ENCODE peak calls at places on chromosomes 2 and 18, in five cellular contexts. One of them, this sample, is unnamed.

GRCh38 chr2:11187733-11188132 is 32.5 kb downstream of the SLC66A3 start:
- DNase-seq in nucleus accumbens: no peak
- DNase-seq in activated T-helper 1 cell treated with Interleukin-2 at 50 U/mL for 16 hours: no peak
- DNase-seq in NCI-H2081: no peak
- DNase-seq in fibroblast of villous mesenchyme: no peak
- DNase-seq in this sample: no peak

GRCh38 chr2:120917876-120918275 is 182.2 kb downstream of the GLI2 start:
- DNase-seq in nucleus accumbens: no peak
- DNase-seq in activated T-helper 1 cell treated with Interleukin-2 at 50 U/mL for 16 hours: no peak
- DNase-seq in NCI-H2081: no peak
- DNase-seq in fibroblast of villous mesenchyme: peak; percentile 94
- DNase-seq in this sample: no peak

GRCh38 chr2:1613731-1614354 is 130.5 kb downstream of the PXDN start:
- DNase-seq in nucleus accumbens: no peak
- DNase-seq in activated T-helper 1 cell treated with Interleukin-2 at 50 U/mL for 16 hours: no peak
- DNase-seq in NCI-H2081: no peak
- DNase-seq in fibroblast of villous mesenchyme: peak; percentile 56
- DNase-seq in this sample: no peak

GRCh38 chr2:171160630-171161424 is at the start of gene TLK1:
- DNase-seq in nucleus accumbens: peak; percentile 35
- DNase-seq in activated T-helper 1 cell treated with Interleukin-2 at 50 U/mL for 16 hours: peak; percentile 72
- DNase-seq in NCI-H2081: peak; percentile 85
- DNase-seq in fibroblast of villous mesenchyme: peak; percentile 76
- DNase-seq in this sample: no peak

GRCh38 chr18:1760901-1761300 is 810.4 kb downstream of the METTL4 start:
- DNase-seq in nucleus accumbens: no peak
- DNase-seq in activated T-helper 1 cell treated with Interleukin-2 at 50 U/mL for 16 hours: no peak
- DNase-seq in NCI-H2081: no peak
- DNase-seq in fibroblast of villous mesenchyme: no peak
- DNase-seq in this sample: no peak

GRCh38 chr2:27042985-27043634 is 8.4 kb upstream of the AGBL5 start:
- DNase-seq in nucleus accumbens: no peak
- DNase-seq in activated T-helper 1 cell treated with Interleukin-2 at 50 U/mL for 16 hours: no peak
- DNase-seq in NCI-H2081: no peak
- DNase-seq in fibroblast of villous mesenchyme: peak; percentile 89
- DNase-seq in this sample: no peak

GRCh38 chr2:20430035-20430434 is 16.8 kb upstream of the RHOB start:
- DNase-seq in nucleus accumbens: no peak
- DNase-seq in activated T-helper 1 cell treated with Interleukin-2 at 50 U/mL for 16 hours: no peak
- DNase-seq in NCI-H2081: no peak
- DNase-seq in fibroblast of villous mesenchyme: no peak
- DNase-seq in this sample: no peak

GRCh38 chr18:76445741-76446232 is 49.3 kb downstream of the ZNF516 start:
- DNase-seq in nucleus accumbens: no peak
- DNase-seq in activated T-helper 1 cell treated with Interleukin-2 at 50 U/mL for 16 hours: no peak
- DNase-seq in NCI-H2081: no peak
- DNase-seq in fibroblast of villous mesenchyme: no peak
- DNase-seq in this sample: no peak

GRCh38 chr2:235514627-235515363 is 21.0 kb downstream of the AGAP1 start:
- DNase-seq in nucleus accumbens: no peak
- DNase-seq in activated T-helper 1 cell treated with Interleukin-2 at 50 U/mL for 16 hours: no peak
- DNase-seq in NCI-H2081: no peak
- DNase-seq in fibroblast of villous mesenchyme: no peak
- DNase-seq in this sample: no peak

GRCh38 chr2:166373951-166374350 is 1.8 kb downstream of the SCN9A start:
- DNase-seq in nucleus accumbens: no peak
- DNase-seq in activated T-helper 1 cell treated with Interleukin-2 at 50 U/mL for 16 hours: no peak
- DNase-seq in NCI-H2081: peak; percentile 63
- DNase-seq in fibroblast of villous mesenchyme: peak; percentile 42
- DNase-seq in this sample: no peak

GRCh38 chr2:63742592-63742991 is 99.1 kb upstream of the UGP2 start:
- DNase-seq in nucleus accumbens: no peak
- DNase-seq in activated T-helper 1 cell treated with Interleukin-2 at 50 U/mL for 16 hours: no peak
- DNase-seq in NCI-H2081: no peak
- DNase-seq in fibroblast of villous mesenchyme: no peak
- DNase-seq in this sample: no peak

GRCh38 chr18:26621161-26622026 is 73.0 kb upstream of the KCTD1 start:
- DNase-seq in nucleus accumbens: no peak
- DNase-seq in activated T-helper 1 cell treated with Interleukin-2 at 50 U/mL for 16 hours: no peak
- DNase-seq in NCI-H2081: no peak
- DNase-seq in fibroblast of villous mesenchyme: peak; percentile 17
- DNase-seq in this sample: no peak

GRCh38 chr2:198144621-198145020 is 340.2 kb downstream of the PLCL1 start:
- DNase-seq in nucleus accumbens: no peak
- DNase-seq in activated T-helper 1 cell treated with Interleukin-2 at 50 U/mL for 16 hours: no peak
- DNase-seq in NCI-H2081: no peak
- DNase-seq in fibroblast of villous mesenchyme: no peak
- DNase-seq in this sample: no peak

GRCh38 chr2:25041307-25041927 is 459 bp upstream of the EFR3B start:
- DNase-seq in nucleus accumbens: no peak
- DNase-seq in activated T-helper 1 cell treated with Interleukin-2 at 50 U/mL for 16 hours: no peak
- DNase-seq in NCI-H2081: peak; percentile 92
- DNase-seq in fibroblast of villous mesenchyme: peak; percentile 22
- DNase-seq in this sample: peak; percentile 72

GRCh38 chr2:234482807-234483206 is 14.1 kb downstream of the ARL4C start:
- DNase-seq in nucleus accumbens: no peak
- DNase-seq in activated T-helper 1 cell treated with Interleukin-2 at 50 U/mL for 16 hours: no peak
- DNase-seq in NCI-H2081: no peak
- DNase-seq in fibroblast of villous mesenchyme: no peak
- DNase-seq in this sample: no peak

GRCh38 chr2:231615058-231615671 is 22.5 kb downstream of the TEX44 start:
- DNase-seq in nucleus accumbens: no peak
- DNase-seq in activated T-helper 1 cell treated with Interleukin-2 at 50 U/mL for 16 hours: no peak
- DNase-seq in NCI-H2081: no peak
- DNase-seq in fibroblast of villous mesenchyme: no peak
- DNase-seq in this sample: no peak

GRCh38 chr18:46468431-46469180 is 188.4 kb downstream of the LOXHD1 start:
- DNase-seq in nucleus accumbens: no peak
- DNase-seq in activated T-helper 1 cell treated with Interleukin-2 at 50 U/mL for 16 hours: no peak
- DNase-seq in NCI-H2081: no peak
- DNase-seq in fibroblast of villous mesenchyme: peak; percentile 2
- DNase-seq in this sample: no peak

GRCh38 chr18:24995056-24995455 is 356.9 kb downstream of the ZNF521 start:
- DNase-seq in nucleus accumbens: no peak
- DNase-seq in activated T-helper 1 cell treated with Interleukin-2 at 50 U/mL for 16 hours: no peak
- DNase-seq in NCI-H2081: no peak
- DNase-seq in fibroblast of villous mesenchyme: no peak
- DNase-seq in this sample: no peak

GRCh38 chr2:215793747-215794595 is 219.4 kb downstream of the MREG start:
- DNase-seq in nucleus accumbens: no peak
- DNase-seq in activated T-helper 1 cell treated with Interleukin-2 at 50 U/mL for 16 hours: no peak
- DNase-seq in NCI-H2081: no peak
- DNase-seq in fibroblast of villous mesenchyme: peak; percentile 98
- DNase-seq in this sample: peak; percentile 78

GRCh38 chr2:30165050-30165520 is 18.3 kb downstream of the YPEL5 start:
- DNase-seq in nucleus accumbens: no peak
- DNase-seq in activated T-helper 1 cell treated with Interleukin-2 at 50 U/mL for 16 hours: peak; percentile 25
- DNase-seq in NCI-H2081: peak; percentile 93
- DNase-seq in fibroblast of villous mesenchyme: peak; percentile 89
- DNase-seq in this sample: no peak

GRCh38 chr2:17479875-17480274 is 38.4 kb downstream of the RAD51AP2 start:
- DNase-seq in nucleus accumbens: no peak
- DNase-seq in activated T-helper 1 cell treated with Interleukin-2 at 50 U/mL for 16 hours: no peak
- DNase-seq in NCI-H2081: no peak
- DNase-seq in fibroblast of villous mesenchyme: peak; percentile 72
- DNase-seq in this sample: no peak

GRCh38 chr2:233426619-233427342 is 72.5 kb downstream of the DGKD start:
- DNase-seq in nucleus accumbens: no peak
- DNase-seq in activated T-helper 1 cell treated with Interleukin-2 at 50 U/mL for 16 hours: no peak
- DNase-seq in NCI-H2081: no peak
- DNase-seq in fibroblast of villous mesenchyme: peak; percentile 69
- DNase-seq in this sample: no peak

GRCh38 chr2:45941758-45942738 is 290.6 kb downstream of the PRKCE start:
- DNase-seq in nucleus accumbens: no peak
- DNase-seq in activated T-helper 1 cell treated with Interleukin-2 at 50 U/mL for 16 hours: no peak
- DNase-seq in NCI-H2081: peak; percentile 45
- DNase-seq in fibroblast of villous mesenchyme: peak; percentile 82
- DNase-seq in this sample: no peak

GRCh38 chr2:197647961-197648690 is 27.3 kb downstream of the RFTN2 start:
- DNase-seq in nucleus accumbens: no peak
- DNase-seq in activated T-helper 1 cell treated with Interleukin-2 at 50 U/mL for 16 hours: no peak
- DNase-seq in NCI-H2081: no peak
- DNase-seq in fibroblast of villous mesenchyme: peak; percentile 74
- DNase-seq in this sample: no peak

GRCh38 chr2:27182346-27182745 is 29.5 kb upstream of the ATRAID start:
- DNase-seq in nucleus accumbens: no peak
- DNase-seq in activated T-helper 1 cell treated with Interleukin-2 at 50 U/mL for 16 hours: no peak
- DNase-seq in NCI-H2081: no peak
- DNase-seq in fibroblast of villous mesenchyme: peak; percentile 26
- DNase-seq in this sample: no peak

GRCh38 chr18:21826196-21826595 is 85.6 kb downstream of the MIB1 start:
- DNase-seq in nucleus accumbens: no peak
- DNase-seq in activated T-helper 1 cell treated with Interleukin-2 at 50 U/mL for 16 hours: no peak
- DNase-seq in NCI-H2081: no peak
- DNase-seq in fibroblast of villous mesenchyme: peak; percentile 36
- DNase-seq in this sample: no peak

This sample was measured in ascending aorta.